ENCODE peak calls at places on chromosomes 12 and 14, in seven cellular contexts. V is thoracic aorta, I is spleen, D is ovary, Y is heart right ventricle, M is Peyer's patch, O is left ventricle myocardium inferior. Q is an unnamed sample.

GRCh38 chr14:33839193-33840076 is 111.4 kb downstream of the EGLN3 start:
- DNase-seq in V (no peak), I (peak; percentile 71), D (peak; percentile 42), Y (peak; percentile 25), M (no peak), O (no peak), Q (peak; percentile 33)

GRCh38 chr14:24481622-24482324 is 26.3 kb downstream of the CMA1 start:
- DNase-seq in V (no peak), I (peak; percentile 83), D (no peak), Y (peak; percentile 29), M (peak; percentile 21), O (no peak), Q (peak; percentile 35)

GRCh38 chr12:124273630-124274029 is 21.3 kb upstream of the RFLNA start:
- DNase-seq in V (no peak), I (no peak), D (no peak), Y (no peak), M (no peak), O (no peak), Q (peak; percentile 87)

GRCh38 chr14:45051896-45052295 is 32.0 kb upstream of the PRPF39 start:
- DNase-seq in V (no peak), I (no peak), D (no peak), Y (no peak), M (no peak), O (no peak), Q (no peak)

GRCh38 chr14:24078146-24078545 is 6.8 kb downstream of the CPNE6 start:
- DNase-seq in V (no peak), I (no peak), D (no peak), Y (no peak), M (no peak), O (no peak), Q (no peak)

GRCh38 chr14:28101992-28102391 is 664.6 kb upstream of the FOXG1 start:
- DNase-seq in V (no peak), I (no peak), D (no peak), Y (no peak), M (no peak), O (no peak), Q (no peak)

GRCh38 chr12:89040146-89040964 is 311.9 kb downstream of the DUSP6 start:
- DNase-seq in V (no peak), I (peak; percentile 91), D (no peak), Y (no peak), M (peak; percentile 78), O (no peak), Q (peak; percentile 74)

GRCh38 chr12:105946541-105946940 is 192.2 kb downstream of the NUAK1 start:
- DNase-seq in V (no peak), I (no peak), D (no peak), Y (peak; percentile 57), M (no peak), O (peak; percentile 60), Q (peak; percentile 40)

GRCh38 chr12:80382254-80382653 is 61.8 kb upstream of the PTPRQ start:
- DNase-seq in V (no peak), I (no peak), D (no peak), Y (no peak), M (no peak), O (no peak), Q (no peak)

GRCh38 chr14:59475709-59476108 is 8.5 kb downstream of the L3HYPDH start:
- DNase-seq in V (no peak), I (no peak), D (no peak), Y (no peak), M (no peak), O (no peak), Q (no peak)

GRCh38 chr12:43653289-43653915 is 101.4 kb upstream of the ADAMTS20 start:
- DNase-seq in V (no peak), I (no peak), D (no peak), Y (no peak), M (no peak), O (no peak), Q (no peak)

GRCh38 chr12:108127654-108128053 is 1.4 kb upstream of the WSCD2 start:
- DNase-seq in V (no peak), I (no peak), D (no peak), Y (no peak), M (no peak), O (no peak), Q (no peak)

DNA sequence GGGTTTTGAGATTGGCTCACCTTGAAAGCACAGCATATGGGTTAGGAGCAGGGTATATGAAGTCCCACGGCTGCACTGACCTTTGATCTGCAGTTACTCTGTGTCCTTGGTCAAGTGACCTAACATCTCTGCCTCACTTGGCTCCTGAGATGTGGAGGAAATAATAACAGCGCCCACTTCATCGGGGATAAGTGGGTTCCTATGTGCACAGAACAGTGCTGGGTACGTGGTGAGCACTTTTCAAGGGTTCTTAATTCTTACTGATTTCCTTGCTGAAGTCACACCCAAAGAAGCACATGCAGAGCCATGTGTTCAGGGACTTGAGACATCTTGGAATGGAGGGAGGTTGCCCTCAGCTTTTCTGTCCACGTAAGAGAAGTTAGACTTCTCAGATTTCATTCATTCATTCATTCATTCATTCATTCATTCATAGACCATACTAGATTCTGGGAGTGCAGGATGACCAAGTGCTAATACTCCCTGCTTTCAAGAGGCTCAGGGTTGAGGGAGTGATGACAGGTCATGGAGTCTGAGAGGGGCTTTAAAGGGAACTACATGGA is 39.4 kb downstream of the ADGRD1 start:
- DNase-seq in V (no peak), I (no peak), D (no peak), Y (no peak), M (no peak), O (no peak), Q (no peak)
- H3K4me3 ChIP-seq in V (no peak overlapping the region), I (no peak overlapping the region), D (no peak overlapping the region), Y (no peak overlapping the region), M (no peak overlapping the region), O (no peak overlapping the region), Q (no peak overlapping the region)

DNA sequence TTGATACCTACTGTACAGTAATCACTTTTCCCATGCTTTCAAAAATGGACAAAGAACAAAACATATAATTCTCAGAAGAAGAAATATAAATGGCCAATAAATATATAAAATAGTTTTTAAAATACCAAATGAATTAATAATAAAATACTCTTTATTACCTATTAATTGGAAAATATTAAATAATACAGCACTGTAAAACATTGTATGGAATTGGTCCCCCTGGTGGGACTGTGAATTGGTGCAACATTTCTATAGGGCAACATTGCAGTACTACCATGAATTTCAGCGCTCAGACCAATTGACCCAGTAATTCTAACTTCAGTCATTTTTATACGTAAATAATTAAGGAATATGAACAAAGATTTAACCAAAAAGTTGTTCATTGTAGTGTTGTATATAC is 162.6 kb downstream of the PELI2 start:
- DNase-seq in V (no peak), I (no peak), D (no peak), Y (no peak), M (no peak), O (no peak), Q (no peak)
- H3K36me3 ChIP-seq in V (no peaks in the 10 kb centered on the region), I (no peaks in the 10 kb centered on the region), D (no peaks in the 10 kb centered on the region), Y (no peaks in the 10 kb centered on the region), M (no peaks in the 10 kb centered on the region), O (no peaks in the 10 kb centered on the region), Q (no peaks in the 10 kb centered on the region)

GRCh38 chr14:103072595-103073366 is 11.2 kb upstream of the LBHD2 start:
- DNase-seq in V (no peak), I (peak; percentile 75), D (no peak), Y (no peak), M (no peak), O (no peak), Q (peak; percentile 67)
- TF ChIP-seq CTCF in V (no peak), I (no peak), D (no peak), Y (no peak), M (no peak), O (no peak), Q (peak; percentile 12)

GRCh38 chr12:45439039-45439438 is 223.1 kb downstream of the ANO6 start:
- DNase-seq in V (no peak), I (no peak), D (no peak), Y (no peak), M (no peak), O (no peak), Q (peak; percentile 23)

GRCh38 chr12:45435945-45436710 is 220.2 kb downstream of the ANO6 start:
- DNase-seq in V (no peak), I (no peak), D (no peak), Y (no peak), M (no peak), O (no peak), Q (no peak)

GRCh38 chr12:45434094-45434493 is 218.2 kb downstream of the ANO6 start:
- DNase-seq in V (no peak), I (no peak), D (no peak), Y (no peak), M (no peak), O (no peak), Q (no peak)

GRCh38 chr12:45431153-45431552 is 215.3 kb downstream of the ANO6 start:
- DNase-seq in V (no peak), I (no peak), D (no peak), Y (no peak), M (no peak), O (no peak), Q (no peak)

DNA sequence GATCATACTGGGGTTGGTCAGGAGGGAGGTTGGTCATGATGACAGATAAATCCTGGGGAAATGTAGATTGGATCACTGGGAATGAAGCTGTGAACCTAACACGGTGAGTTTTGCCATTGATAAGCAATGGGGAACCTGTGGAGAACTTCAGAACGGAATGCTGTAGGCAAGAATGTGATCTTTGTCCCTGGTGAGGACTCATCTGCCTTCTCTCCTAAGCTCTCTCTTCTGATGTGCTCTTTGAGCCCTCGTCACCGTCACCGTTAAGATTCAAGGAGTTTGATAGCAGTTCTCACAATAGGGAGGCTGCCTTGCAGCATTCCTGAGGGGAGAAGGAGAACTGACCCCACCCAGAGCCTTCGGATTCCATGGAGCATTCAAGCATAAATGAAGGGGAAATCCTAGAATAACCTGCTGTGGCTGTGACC is 217.6 kb downstream of the ANO6 start:
- DNase-seq in V (no peak), I (no peak), D (no peak), Y (no peak), M (no peak), O (no peak), Q (no peak)
- H3K4me3 ChIP-seq in V (no peak overlapping the region), I (no peak overlapping the region), D (no peak overlapping the region), Y (no peak overlapping the region), M (no peak overlapping the region), O (no peak overlapping the region), Q (no peak overlapping the region)

GRCh38 chr12:91353266-91353665 is 170.6 kb upstream of the DCN start:
- DNase-seq in V (no peak), I (no peak), D (no peak), Y (no peak), M (no peak), O (no peak), Q (no peak)
- H3K36me3 ChIP-seq in V (no peaks in the 10 kb centered on the region), I (no peaks in the 10 kb centered on the region), D (no peaks in the 10 kb centered on the region), Y (no peaks in the 10 kb centered on the region), M (no peaks in the 10 kb centered on the region), O (no peaks in the 10 kb centered on the region), Q (no peaks in the 10 kb centered on the region)

Q was measured in bronchial epithelial cell.